ENCODE peak calls at places on chromosomes 5 and 9, in seven cellular contexts. One of them, this sample, is unnamed.

GRCh38 chr5:157602505-157602904 is 26.9 kb upstream of the ADAM19 start:
- DNase-seq in epithelial cell of esophagus: peak; percentile 72
- DNase-seq in ecto neural progenitor cell: no peak
- DNase-seq in IMR-90: peak; percentile 65
- DNase-seq in ovary: no peak
- DNase-seq in stimulated activated CD8-positive, alpha-beta memory T cell treated with anti-CD3 and anti-CD28 coated beads, Interleukin-4, amount 100 ng/mL, for 4 hours: no peak
- DNase-seq in Daoy: peak; percentile 85
- DNase-seq in this sample: no peak

GRCh38 chr9:10371824-10372223 is 241.0 kb downstream of the PTPRD start:
- DNase-seq in epithelial cell of esophagus: no peak
- DNase-seq in ecto neural progenitor cell: no peak
- DNase-seq in IMR-90: no peak
- DNase-seq in ovary: no peak
- DNase-seq in stimulated activated CD8-positive, alpha-beta memory T cell treated with anti-CD3 and anti-CD28 coated beads, Interleukin-4, amount 100 ng/mL, for 4 hours: no peak
- DNase-seq in Daoy: no peak
- DNase-seq in this sample: no peak

GRCh38 chr9:13607746-13608445 is 328.4 kb upstream of the MPDZ start:
- DNase-seq in epithelial cell of esophagus: no peak
- DNase-seq in ecto neural progenitor cell: no peak
- DNase-seq in IMR-90: no peak
- DNase-seq in ovary: no peak
- DNase-seq in stimulated activated CD8-positive, alpha-beta memory T cell treated with anti-CD3 and anti-CD28 coated beads, Interleukin-4, amount 100 ng/mL, for 4 hours: no peak
- DNase-seq in Daoy: no peak
- DNase-seq in this sample: no peak

GRCh38 chr5:177457239-177458121 is 10.9 kb downstream of the PRR7 start:
- DNase-seq in epithelial cell of esophagus: peak; percentile 96
- DNase-seq in ecto neural progenitor cell: peak; percentile 96
- DNase-seq in IMR-90: peak; percentile 97
- DNase-seq in ovary: peak; percentile 66
- DNase-seq in stimulated activated CD8-positive, alpha-beta memory T cell treated with anti-CD3 and anti-CD28 coated beads, Interleukin-4, amount 100 ng/mL, for 4 hours: no peak
- DNase-seq in Daoy: peak; percentile 96
- DNase-seq in this sample: peak; percentile 80

GRCh38 chr9:14098102-14098501 is 215.8 kb downstream of the NFIB start:
- DNase-seq in epithelial cell of esophagus: no peak
- DNase-seq in ecto neural progenitor cell: no peak
- DNase-seq in IMR-90: peak; percentile 70
- DNase-seq in ovary: no peak
- DNase-seq in stimulated activated CD8-positive, alpha-beta memory T cell treated with anti-CD3 and anti-CD28 coated beads, Interleukin-4, amount 100 ng/mL, for 4 hours: no peak
- DNase-seq in Daoy: no peak
- DNase-seq in this sample: no peak

GRCh38 chr5:669111-669841 is 23.9 kb downstream of the TPPP start:
- DNase-seq in epithelial cell of esophagus: no peak
- DNase-seq in ecto neural progenitor cell: peak; percentile 79
- DNase-seq in IMR-90: no peak
- DNase-seq in ovary: no peak
- DNase-seq in stimulated activated CD8-positive, alpha-beta memory T cell treated with anti-CD3 and anti-CD28 coated beads, Interleukin-4, amount 100 ng/mL, for 4 hours: no peak
- DNase-seq in Daoy: peak; percentile 82
- DNase-seq in this sample: peak; percentile 34

GRCh38 chr5:119267958-119268386 is 87.8 kb upstream of the TNFAIP8 start:
- DNase-seq in epithelial cell of esophagus: peak; percentile 94
- DNase-seq in ecto neural progenitor cell: peak; percentile 89
- DNase-seq in IMR-90: peak; percentile 95
- DNase-seq in ovary: peak; percentile 85
- DNase-seq in stimulated activated CD8-positive, alpha-beta memory T cell treated with anti-CD3 and anti-CD28 coated beads, Interleukin-4, amount 100 ng/mL, for 4 hours: peak; percentile 66
- DNase-seq in Daoy: peak; percentile 94
- DNase-seq in this sample: peak; percentile 95

GRCh38 chr5:128384068-128384467 is 154.0 kb downstream of the FBN2 start:
- DNase-seq in epithelial cell of esophagus: peak; percentile 51
- DNase-seq in ecto neural progenitor cell: no peak
- DNase-seq in IMR-90: no peak
- DNase-seq in ovary: no peak
- DNase-seq in stimulated activated CD8-positive, alpha-beta memory T cell treated with anti-CD3 and anti-CD28 coated beads, Interleukin-4, amount 100 ng/mL, for 4 hours: no peak
- DNase-seq in Daoy: no peak
- DNase-seq in this sample: no peak

GRCh38 chr9:7534211-7534935 is 265.2 kb downstream of the DMAC1 start:
- DNase-seq in epithelial cell of esophagus: no peak
- DNase-seq in ecto neural progenitor cell: no peak
- DNase-seq in IMR-90: no peak
- DNase-seq in ovary: no peak
- DNase-seq in stimulated activated CD8-positive, alpha-beta memory T cell treated with anti-CD3 and anti-CD28 coated beads, Interleukin-4, amount 100 ng/mL, for 4 hours: no peak
- DNase-seq in Daoy: no peak
- DNase-seq in this sample: no peak

GRCh38 chr9:7342229-7342628 is 457.3 kb downstream of the DMAC1 start:
- DNase-seq in epithelial cell of esophagus: no peak
- DNase-seq in ecto neural progenitor cell: no peak
- DNase-seq in IMR-90: no peak
- DNase-seq in ovary: no peak
- DNase-seq in stimulated activated CD8-positive, alpha-beta memory T cell treated with anti-CD3 and anti-CD28 coated beads, Interleukin-4, amount 100 ng/mL, for 4 hours: no peak
- DNase-seq in Daoy: no peak
- DNase-seq in this sample: no peak

GRCh38 chr9:108727580-108728056 is 128.2 kb downstream of the ACTL7B start:
- DNase-seq in epithelial cell of esophagus: no peak
- DNase-seq in ecto neural progenitor cell: no peak
- DNase-seq in IMR-90: no peak
- DNase-seq in ovary: no peak
- DNase-seq in stimulated activated CD8-positive, alpha-beta memory T cell treated with anti-CD3 and anti-CD28 coated beads, Interleukin-4, amount 100 ng/mL, for 4 hours: no peak
- DNase-seq in Daoy: no peak
- DNase-seq in this sample: peak; percentile 80

GRCh38 chr5:173256800-173257199 is 21.8 kb upstream of the NKX2-5 start:
- DNase-seq in epithelial cell of esophagus: no peak
- DNase-seq in ecto neural progenitor cell: no peak
- DNase-seq in IMR-90: no peak
- DNase-seq in ovary: no peak
- DNase-seq in stimulated activated CD8-positive, alpha-beta memory T cell treated with anti-CD3 and anti-CD28 coated beads, Interleukin-4, amount 100 ng/mL, for 4 hours: no peak
- DNase-seq in Daoy: no peak
- DNase-seq in this sample: peak; percentile 44

GRCh38 chr9:92970467-92970923 is 23.2 kb downstream of the FGD3 start:
- DNase-seq in epithelial cell of esophagus: peak; percentile 77
- DNase-seq in ecto neural progenitor cell: no peak
- DNase-seq in IMR-90: peak; percentile 4
- DNase-seq in ovary: no peak
- DNase-seq in stimulated activated CD8-positive, alpha-beta memory T cell treated with anti-CD3 and anti-CD28 coated beads, Interleukin-4, amount 100 ng/mL, for 4 hours: no peak
- DNase-seq in Daoy: peak; percentile 54
- DNase-seq in this sample: no peak

GRCh38 chr9:124341455-124342170 is 73.6 kb downstream of the PSMB7 start:
- DNase-seq in epithelial cell of esophagus: no peak
- DNase-seq in ecto neural progenitor cell: no peak
- DNase-seq in IMR-90: no peak
- DNase-seq in ovary: no peak
- DNase-seq in stimulated activated CD8-positive, alpha-beta memory T cell treated with anti-CD3 and anti-CD28 coated beads, Interleukin-4, amount 100 ng/mL, for 4 hours: no peak
- DNase-seq in Daoy: no peak
- DNase-seq in this sample: peak; percentile 21

GRCh38 chr9:75889577-75889976 is 896 bp upstream of the PCSK5 start:
- DNase-seq in epithelial cell of esophagus: no peak
- DNase-seq in ecto neural progenitor cell: no peak
- DNase-seq in IMR-90: no peak
- DNase-seq in ovary: no peak
- DNase-seq in stimulated activated CD8-positive, alpha-beta memory T cell treated with anti-CD3 and anti-CD28 coated beads, Interleukin-4, amount 100 ng/mL, for 4 hours: no peak
- DNase-seq in Daoy: peak; percentile 24
- DNase-seq in this sample: no peak

GRCh38 chr5:125402787-125403186 is 656.3 kb upstream of the ZNF608 start:
- DNase-seq in epithelial cell of esophagus: no peak
- DNase-seq in ecto neural progenitor cell: no peak
- DNase-seq in IMR-90: no peak
- DNase-seq in ovary: no peak
- DNase-seq in stimulated activated CD8-positive, alpha-beta memory T cell treated with anti-CD3 and anti-CD28 coated beads, Interleukin-4, amount 100 ng/mL, for 4 hours: no peak
- DNase-seq in Daoy: no peak
- DNase-seq in this sample: no peak

GRCh38 chr5:402615-403359 is 40.2 kb upstream of the EXOC3 start:
- DNase-seq in epithelial cell of esophagus: peak; percentile 21
- DNase-seq in ecto neural progenitor cell: no peak
- DNase-seq in IMR-90: peak; percentile 55
- DNase-seq in ovary: no peak
- DNase-seq in stimulated activated CD8-positive, alpha-beta memory T cell treated with anti-CD3 and anti-CD28 coated beads, Interleukin-4, amount 100 ng/mL, for 4 hours: no peak
- DNase-seq in Daoy: no peak
- DNase-seq in this sample: no peak

GRCh38 chr5:134103397-134103796 is 11.1 kb upstream of the TCF7 start:
- DNase-seq in epithelial cell of esophagus: no peak
- DNase-seq in ecto neural progenitor cell: no peak
- DNase-seq in IMR-90: no peak
- DNase-seq in ovary: no peak
- DNase-seq in stimulated activated CD8-positive, alpha-beta memory T cell treated with anti-CD3 and anti-CD28 coated beads, Interleukin-4, amount 100 ng/mL, for 4 hours: no peak
- DNase-seq in Daoy: no peak
- DNase-seq in this sample: no peak

GRCh38 chr5:139684881-139685749 is 37.0 kb downstream of the CXXC5 start:
- DNase-seq in epithelial cell of esophagus: no peak
- DNase-seq in ecto neural progenitor cell: no peak
- DNase-seq in IMR-90: no peak
- DNase-seq in ovary: no peak
- DNase-seq in stimulated activated CD8-positive, alpha-beta memory T cell treated with anti-CD3 and anti-CD28 coated beads, Interleukin-4, amount 100 ng/mL, for 4 hours: no peak
- DNase-seq in Daoy: peak; percentile 65
- DNase-seq in this sample: peak; percentile 75

GRCh38 chr5:123460296-123460729 is 37.1 kb upstream of the CEP120 start:
- DNase-seq in epithelial cell of esophagus: peak; percentile 89
- DNase-seq in ecto neural progenitor cell: no peak
- DNase-seq in IMR-90: peak; percentile 71
- DNase-seq in ovary: no peak
- DNase-seq in stimulated activated CD8-positive, alpha-beta memory T cell treated with anti-CD3 and anti-CD28 coated beads, Interleukin-4, amount 100 ng/mL, for 4 hours: no peak
- DNase-seq in Daoy: peak; percentile 67
- DNase-seq in this sample: no peak

GRCh38 chr9:88234114-88234513 is 95.8 kb upstream of the SPATA31C2 start:
- DNase-seq in epithelial cell of esophagus: no peak
- DNase-seq in ecto neural progenitor cell: no peak
- DNase-seq in IMR-90: no peak
- DNase-seq in ovary: no peak
- DNase-seq in stimulated activated CD8-positive, alpha-beta memory T cell treated with anti-CD3 and anti-CD28 coated beads, Interleukin-4, amount 100 ng/mL, for 4 hours: no peak
- DNase-seq in Daoy: no peak
- DNase-seq in this sample: no peak

GRCh38 chr9:21455320-21455719 is 15.1 kb downstream of the IFNA1 start:
- DNase-seq in epithelial cell of esophagus: peak; percentile 40
- DNase-seq in ecto neural progenitor cell: no peak
- DNase-seq in IMR-90: peak; percentile 25
- DNase-seq in ovary: no peak
- DNase-seq in stimulated activated CD8-positive, alpha-beta memory T cell treated with anti-CD3 and anti-CD28 coated beads, Interleukin-4, amount 100 ng/mL, for 4 hours: no peak
- DNase-seq in Daoy: no peak
- DNase-seq in this sample: no peak

GRCh38 chr9:37034320-37034937 is 361 bp upstream of the PAX5 start:
- DNase-seq in epithelial cell of esophagus: no peak
- DNase-seq in ecto neural progenitor cell: peak; percentile 79
- DNase-seq in IMR-90: no peak
- DNase-seq in ovary: no peak
- DNase-seq in stimulated activated CD8-positive, alpha-beta memory T cell treated with anti-CD3 and anti-CD28 coated beads, Interleukin-4, amount 100 ng/mL, for 4 hours: no peak
- DNase-seq in Daoy: peak; percentile 60
- DNase-seq in this sample: no peak

GRCh38 chr5:134136221-134136631 is 21.7 kb downstream of the TCF7 start:
- DNase-seq in epithelial cell of esophagus: no peak
- DNase-seq in ecto neural progenitor cell: no peak
- DNase-seq in IMR-90: no peak
- DNase-seq in ovary: no peak
- DNase-seq in stimulated activated CD8-positive, alpha-beta memory T cell treated with anti-CD3 and anti-CD28 coated beads, Interleukin-4, amount 100 ng/mL, for 4 hours: no peak
- DNase-seq in Daoy: no peak
- DNase-seq in this sample: no peak

GRCh38 chr9:5846501-5846921 is 13.6 kb upstream of the ERMP1 start:
- DNase-seq in epithelial cell of esophagus: peak; percentile 75
- DNase-seq in ecto neural progenitor cell: no peak
- DNase-seq in IMR-90: peak; percentile 28
- DNase-seq in ovary: no peak
- DNase-seq in stimulated activated CD8-positive, alpha-beta memory T cell treated with anti-CD3 and anti-CD28 coated beads, Interleukin-4, amount 100 ng/mL, for 4 hours: no peak
- DNase-seq in Daoy: no peak
- DNase-seq in this sample: no peak

GRCh38 chr5:174191076-174191475 is 145.6 kb downstream of the NSG2 start:
- DNase-seq in epithelial cell of esophagus: no peak
- DNase-seq in ecto neural progenitor cell: no peak
- DNase-seq in IMR-90: no peak
- DNase-seq in ovary: no peak
- DNase-seq in stimulated activated CD8-positive, alpha-beta memory T cell treated with anti-CD3 and anti-CD28 coated beads, Interleukin-4, amount 100 ng/mL, for 4 hours: no peak
- DNase-seq in Daoy: no peak
- DNase-seq in this sample: no peak

GRCh38 chr5:65451436-65451835 is 30.3 kb downstream of the ADAMTS6 start:
- DNase-seq in epithelial cell of esophagus: no peak
- DNase-seq in ecto neural progenitor cell: no peak
- DNase-seq in IMR-90: no peak
- DNase-seq in ovary: no peak
- DNase-seq in stimulated activated CD8-positive, alpha-beta memory T cell treated with anti-CD3 and anti-CD28 coated beads, Interleukin-4, amount 100 ng/mL, for 4 hours: no peak
- DNase-seq in Daoy: no peak
- DNase-seq in this sample: no peak

GRCh38 chr5:174337276-174338203 is 292.0 kb downstream of the NSG2 start:
- DNase-seq in epithelial cell of esophagus: no peak
- DNase-seq in ecto neural progenitor cell: peak; percentile 63
- DNase-seq in IMR-90: no peak
- DNase-seq in ovary: no peak
- DNase-seq in stimulated activated CD8-positive, alpha-beta memory T cell treated with anti-CD3 and anti-CD28 coated beads, Interleukin-4, amount 100 ng/mL, for 4 hours: no peak
- DNase-seq in Daoy: peak; percentile 64
- DNase-seq in this sample: no peak

GRCh38 chr9:116421006-116421538 is 266.0 kb upstream of the TRIM32 start:
- DNase-seq in epithelial cell of esophagus: peak; percentile 95
- DNase-seq in ecto neural progenitor cell: no peak
- DNase-seq in IMR-90: peak; percentile 56
- DNase-seq in ovary: no peak
- DNase-seq in stimulated activated CD8-positive, alpha-beta memory T cell treated with anti-CD3 and anti-CD28 coated beads, Interleukin-4, amount 100 ng/mL, for 4 hours: no peak
- DNase-seq in Daoy: peak; percentile 63
- DNase-seq in this sample: no peak

GRCh38 chr5:138467711-138468132 is 2.4 kb downstream of the EGR1 start:
- DNase-seq in epithelial cell of esophagus: no peak
- DNase-seq in ecto neural progenitor cell: no peak
- DNase-seq in IMR-90: no peak
- DNase-seq in ovary: no peak
- DNase-seq in stimulated activated CD8-positive, alpha-beta memory T cell treated with anti-CD3 and anti-CD28 coated beads, Interleukin-4, amount 100 ng/mL, for 4 hours: no peak
- DNase-seq in Daoy: no peak
- DNase-seq in this sample: no peak

GRCh38 chr5:175824621-175825020 is 46.8 kb upstream of the CPLX2 start:
- DNase-seq in epithelial cell of esophagus: no peak
- DNase-seq in ecto neural progenitor cell: no peak
- DNase-seq in IMR-90: no peak
- DNase-seq in ovary: no peak
- DNase-seq in stimulated activated CD8-positive, alpha-beta memory T cell treated with anti-CD3 and anti-CD28 coated beads, Interleukin-4, amount 100 ng/mL, for 4 hours: no peak
- DNase-seq in Daoy: no peak
- DNase-seq in this sample: no peak

GRCh38 chr9:121485618-121486531 is 13.8 kb downstream of the GGTA1 start:
- DNase-seq in epithelial cell of esophagus: no peak
- DNase-seq in ecto neural progenitor cell: no peak
- DNase-seq in IMR-90: no peak
- DNase-seq in ovary: no peak
- DNase-seq in stimulated activated CD8-positive, alpha-beta memory T cell treated with anti-CD3 and anti-CD28 coated beads, Interleukin-4, amount 100 ng/mL, for 4 hours: no peak
- DNase-seq in Daoy: no peak
- DNase-seq in this sample: no peak

GRCh38 chr5:178141550-178141949 is 10.7 kb downstream of the RMND5B start:
- DNase-seq in epithelial cell of esophagus: no peak
- DNase-seq in ecto neural progenitor cell: no peak
- DNase-seq in IMR-90: no peak
- DNase-seq in ovary: no peak
- DNase-seq in stimulated activated CD8-positive, alpha-beta memory T cell treated with anti-CD3 and anti-CD28 coated beads, Interleukin-4, amount 100 ng/mL, for 4 hours: no peak
- DNase-seq in Daoy: no peak
- DNase-seq in this sample: no peak

GRCh38 chr5:158522761-158523160 is 577.0 kb downstream of the EBF1 start:
- DNase-seq in epithelial cell of esophagus: no peak
- DNase-seq in ecto neural progenitor cell: no peak
- DNase-seq in IMR-90: no peak
- DNase-seq in ovary: no peak
- DNase-seq in stimulated activated CD8-positive, alpha-beta memory T cell treated with anti-CD3 and anti-CD28 coated beads, Interleukin-4, amount 100 ng/mL, for 4 hours: no peak
- DNase-seq in Daoy: no peak
- DNase-seq in this sample: peak; percentile 35

GRCh38 chr5:180811012-180811622 is 8.5 kb upstream of the MGAT1 start:
- DNase-seq in epithelial cell of esophagus: no peak
- DNase-seq in ecto neural progenitor cell: no peak
- DNase-seq in IMR-90: no peak
- DNase-seq in ovary: peak; percentile 78
- DNase-seq in stimulated activated CD8-positive, alpha-beta memory T cell treated with anti-CD3 and anti-CD28 coated beads, Interleukin-4, amount 100 ng/mL, for 4 hours: no peak
- DNase-seq in Daoy: no peak
- DNase-seq in this sample: no peak

This sample was measured in left ventricle myocardium superior.